ENCODE peak calls at places on chromosome 6, in eight cellular contexts. Z is psoas muscle, E is IMR-90, L is neural crest cell, Q is NCI-H345, K is T follicular helper cell, F is thyroid gland, Y is T-helper 17 cell. X is an unnamed sample.

GRCh38 chr6:157403011-157403683 is 22.2 kb downstream of the ZDHHC14 start:
- DNase-seq in Y (no peak), F (no peak), K (no peak), Z (no peak), Q (no peak), L (no peak), E (no peak), X (no peak)

GRCh38 chr6:5937516-5937915 is 69.2 kb downstream of the NRN1 start:
- DNase-seq in Y (no peak), F (no peak), K (no peak), E (no peak), L (no peak), Q (no peak), Z (no peak), X (no peak)

GRCh38 chr6:119052292-119052889 is 26.1 kb downstream of the FAM184A start:
- DNase-seq in Y (no peak), K (no peak), Q (no peak), F (no peak), E (no peak), L (no peak), Z (no peak), X (no peak)

GRCh38 chr6:130525378-130525777 is 159.6 kb downstream of the TMEM200A start:
- DNase-seq in Q (no peak), F (no peak), L (no peak), Y (no peak), Z (no peak), K (no peak), E (no peak), X (no peak)

GRCh38 chr6:137016366-137016765 is 28.4 kb downstream of the IL20RA start:
- DNase-seq in Z (no peak), E (peak; percentile 10), F (no peak), Q (no peak), L (no peak), Y (no peak), K (no peak), X (no peak)

GRCh38 chr6:130839379-130839778 is 12.2 kb downstream of the SMLR1 start:
- DNase-seq in Q (no peak), F (no peak), Y (no peak), E (no peak), K (no peak), Z (no peak), L (no peak), X (no peak)

GRCh38 chr6:158414900-158415299 is 102.6 kb downstream of the TULP4 start:
- DNase-seq in E (peak; percentile 87), K (no peak), Z (no peak), Y (no peak), Q (no peak), L (no peak), F (no peak), X (no peak)

GRCh38 chr6:111817451-111818146 is 55.7 kb downstream of the FYN start:
- DNase-seq in E (no peak), K (no peak), Q (no peak), L (no peak), Z (peak; percentile 21), F (no peak), Y (no peak), X (no peak)

GRCh38 chr6:31776961-31777666 is at the start of gene VWA7:
- DNase-seq in Y (peak; percentile 53), E (peak; percentile 70), L (no peak), Z (peak; percentile 73), K (peak; percentile 26), Q (peak; percentile 48), F (peak; percentile 86), X (no peak)